ENCODE peak calls at places on chromosomes 5 and 9, in six cellular contexts. One of them, this sample, is unnamed.

GRCh38 chr9:133604214-133604613 is 5.0 kb downstream of the FAM163B start:
- DNase-seq in uterus: no peak
- DNase-seq in activated naive CD4-positive, alpha-beta T cell: peak; percentile 38
- DNase-seq in stimulated activated CD4-positive, alpha-beta T cell treated with anti-CD3 and anti-CD28 coated beads, Interleukin-12 subunit alpha, Interleukin-12 subunit beta, amount 100 ng/mL, for 4 hours: peak; percentile 12
- DNase-seq in T-cell: peak; percentile 29
- DNase-seq in left colon: no peak
- DNase-seq in this sample: no peak

GRCh38 chr5:32628049-32628803 is 42.9 kb downstream of the SUB1 start:
- DNase-seq in T-cell: no peak
- DNase-seq in activated naive CD4-positive, alpha-beta T cell: no peak
- DNase-seq in uterus: no peak
- DNase-seq in left colon: no peak
- DNase-seq in stimulated activated CD4-positive, alpha-beta T cell treated with anti-CD3 and anti-CD28 coated beads, Interleukin-12 subunit alpha, Interleukin-12 subunit beta, amount 100 ng/mL, for 4 hours: no peak
- DNase-seq in this sample: no peak

GRCh38 chr9:129604766-129605163 is 16.1 kb downstream of the C9orf50 start:
- DNase-seq in activated naive CD4-positive, alpha-beta T cell: no peak
- DNase-seq in T-cell: no peak
- DNase-seq in left colon: no peak
- DNase-seq in uterus: no peak
- DNase-seq in stimulated activated CD4-positive, alpha-beta T cell treated with anti-CD3 and anti-CD28 coated beads, Interleukin-12 subunit alpha, Interleukin-12 subunit beta, amount 100 ng/mL, for 4 hours: no peak
- DNase-seq in this sample: no peak

GRCh38 chr9:76292658-76293057 is 101.6 kb downstream of the RFK start:
- DNase-seq in activated naive CD4-positive, alpha-beta T cell: no peak
- DNase-seq in stimulated activated CD4-positive, alpha-beta T cell treated with anti-CD3 and anti-CD28 coated beads, Interleukin-12 subunit alpha, Interleukin-12 subunit beta, amount 100 ng/mL, for 4 hours: no peak
- DNase-seq in uterus: no peak
- DNase-seq in left colon: no peak
- DNase-seq in T-cell: no peak
- DNase-seq in this sample: no peak

GRCh38 chr5:151257731-151258715 is 5.0 kb downstream of the GM2A start:
- DNase-seq in stimulated activated CD4-positive, alpha-beta T cell treated with anti-CD3 and anti-CD28 coated beads, Interleukin-12 subunit alpha, Interleukin-12 subunit beta, amount 100 ng/mL, for 4 hours: no peak
- DNase-seq in uterus: no peak
- DNase-seq in left colon: no peak
- DNase-seq in activated naive CD4-positive, alpha-beta T cell: no peak
- DNase-seq in T-cell: no peak
- DNase-seq in this sample: no peak

GRCh38 chr5:145347026-145347616 is 488.0 kb downstream of the PRELID2 start:
- DNase-seq in left colon: no peak
- DNase-seq in uterus: no peak
- DNase-seq in stimulated activated CD4-positive, alpha-beta T cell treated with anti-CD3 and anti-CD28 coated beads, Interleukin-12 subunit alpha, Interleukin-12 subunit beta, amount 100 ng/mL, for 4 hours: no peak
- DNase-seq in T-cell: no peak
- DNase-seq in activated naive CD4-positive, alpha-beta T cell: no peak
- DNase-seq in this sample: no peak

GRCh38 chr5:10513501-10514442 is 50.1 kb upstream of the ANKRD33B start:
- DNase-seq in uterus: no peak
- DNase-seq in left colon: no peak
- DNase-seq in stimulated activated CD4-positive, alpha-beta T cell treated with anti-CD3 and anti-CD28 coated beads, Interleukin-12 subunit alpha, Interleukin-12 subunit beta, amount 100 ng/mL, for 4 hours: no peak
- DNase-seq in activated naive CD4-positive, alpha-beta T cell: no peak
- DNase-seq in T-cell: no peak
- DNase-seq in this sample: no peak

GRCh38 chr5:160556886-160557285 is 135.2 kb downstream of the PTTG1 start:
- DNase-seq in stimulated activated CD4-positive, alpha-beta T cell treated with anti-CD3 and anti-CD28 coated beads, Interleukin-12 subunit alpha, Interleukin-12 subunit beta, amount 100 ng/mL, for 4 hours: no peak
- DNase-seq in left colon: no peak
- DNase-seq in T-cell: no peak
- DNase-seq in uterus: no peak
- DNase-seq in activated naive CD4-positive, alpha-beta T cell: no peak
- DNase-seq in this sample: no peak

GRCh38 chr5:32710335-32710858 is 724 bp upstream of the NPR3 start:
- DNase-seq in left colon: peak; percentile 30
- DNase-seq in stimulated activated CD4-positive, alpha-beta T cell treated with anti-CD3 and anti-CD28 coated beads, Interleukin-12 subunit alpha, Interleukin-12 subunit beta, amount 100 ng/mL, for 4 hours: no peak
- DNase-seq in T-cell: no peak
- DNase-seq in uterus: peak; percentile 16
- DNase-seq in activated naive CD4-positive, alpha-beta T cell: no peak
- DNase-seq in this sample: no peak

GRCh38 chr5:167290478-167290877 is 1001.0 kb upstream of the WWC1 start:
- DNase-seq in uterus: no peak
- DNase-seq in T-cell: no peak
- DNase-seq in left colon: no peak
- DNase-seq in activated naive CD4-positive, alpha-beta T cell: no peak
- DNase-seq in stimulated activated CD4-positive, alpha-beta T cell treated with anti-CD3 and anti-CD28 coated beads, Interleukin-12 subunit alpha, Interleukin-12 subunit beta, amount 100 ng/mL, for 4 hours: no peak
- DNase-seq in this sample: no peak

GRCh38 chr9:134710271-134710540 is 68.6 kb downstream of the COL5A1 start:
- DNase-seq in uterus: no peak
- DNase-seq in stimulated activated CD4-positive, alpha-beta T cell treated with anti-CD3 and anti-CD28 coated beads, Interleukin-12 subunit alpha, Interleukin-12 subunit beta, amount 100 ng/mL, for 4 hours: no peak
- DNase-seq in T-cell: no peak
- DNase-seq in left colon: no peak
- DNase-seq in activated naive CD4-positive, alpha-beta T cell: no peak
- DNase-seq in this sample: no peak

GRCh38 chr9:22049411-22049810 is 40.3 kb upstream of the CDKN2B start:
- DNase-seq in activated naive CD4-positive, alpha-beta T cell: no peak
- DNase-seq in T-cell: no peak
- DNase-seq in uterus: no peak
- DNase-seq in stimulated activated CD4-positive, alpha-beta T cell treated with anti-CD3 and anti-CD28 coated beads, Interleukin-12 subunit alpha, Interleukin-12 subunit beta, amount 100 ng/mL, for 4 hours: no peak
- DNase-seq in left colon: no peak
- DNase-seq in this sample: no peak

GRCh38 chr5:172429201-172429940 is 25.0 kb downstream of the SH3PXD2B start:
- DNase-seq in left colon: no peak
- DNase-seq in stimulated activated CD4-positive, alpha-beta T cell treated with anti-CD3 and anti-CD28 coated beads, Interleukin-12 subunit alpha, Interleukin-12 subunit beta, amount 100 ng/mL, for 4 hours: no peak
- DNase-seq in T-cell: no peak
- DNase-seq in uterus: peak; percentile 55
- DNase-seq in activated naive CD4-positive, alpha-beta T cell: no peak
- DNase-seq in this sample: no peak

GRCh38 chr5:127813633-127814171 is 110.5 kb downstream of the CCDC192 start:
- DNase-seq in left colon: no peak
- DNase-seq in T-cell: no peak
- DNase-seq in stimulated activated CD4-positive, alpha-beta T cell treated with anti-CD3 and anti-CD28 coated beads, Interleukin-12 subunit alpha, Interleukin-12 subunit beta, amount 100 ng/mL, for 4 hours: no peak
- DNase-seq in uterus: no peak
- DNase-seq in activated naive CD4-positive, alpha-beta T cell: no peak
- DNase-seq in this sample: no peak

GRCh38 chr5:160342413-160342941 is 27.9 kb downstream of the C1QTNF2 start:
- DNase-seq in stimulated activated CD4-positive, alpha-beta T cell treated with anti-CD3 and anti-CD28 coated beads, Interleukin-12 subunit alpha, Interleukin-12 subunit beta, amount 100 ng/mL, for 4 hours: no peak
- DNase-seq in left colon: no peak
- DNase-seq in T-cell: no peak
- DNase-seq in activated naive CD4-positive, alpha-beta T cell: no peak
- DNase-seq in uterus: no peak
- DNase-seq in this sample: no peak

GRCh38 chr5:132456553-132457361 is 33.8 kb downstream of the IRF1 start:
- DNase-seq in stimulated activated CD4-positive, alpha-beta T cell treated with anti-CD3 and anti-CD28 coated beads, Interleukin-12 subunit alpha, Interleukin-12 subunit beta, amount 100 ng/mL, for 4 hours: no peak
- DNase-seq in T-cell: peak; percentile 73
- DNase-seq in activated naive CD4-positive, alpha-beta T cell: peak; percentile 48
- DNase-seq in left colon: peak; percentile 82
- DNase-seq in uterus: no peak
- DNase-seq in this sample: no peak